ENCODE peak calls at places on chromosome 9, in six cellular contexts. M is CD8-positive, alpha-beta T cell; Y is CD8-positive, alpha-beta memory T cell; B is effector memory CD4-positive, alpha-beta T cell; E is endodermal cell; T is vagina. G is an unnamed sample.

GRCh38 chr9:90870646-90871326 is 69.2 kb downstream of the SYK start:
- DNase-seq in M (peak; percentile 38), E (peak; percentile 59), T (no peak), Y (peak; percentile 11), B (no peak), G (peak; percentile 37)

GRCh38 chr9:124279531-124280175 is 21.9 kb downstream of the NEK6 start:
- DNase-seq in B (no peak), E (no peak), T (no peak), M (no peak), Y (no peak), G (no peak)

GRCh38 chr9:91395553-91396470 is 27.8 kb downstream of the NFIL3 start:
- DNase-seq in B (no peak), Y (no peak), E (no peak), T (no peak), M (no peak), G (no peak)

GRCh38 chr9:91813261-91813795 is 136.7 kb downstream of the ROR2 start:
- DNase-seq in Y (no peak), T (no peak), M (no peak), B (no peak), E (no peak), G (no peak)

GRCh38 chr9:13491138-13491492 is 211.6 kb upstream of the MPDZ start:
- DNase-seq in M (no peak), B (no peak), Y (no peak), E (no peak), T (no peak), G (no peak)

GRCh38 chr9:13769641-13770040 is 490.1 kb upstream of the MPDZ start:
- DNase-seq in Y (no peak), M (no peak), B (no peak), T (no peak), E (no peak), G (no peak)

GRCh38 chr9:98750396-98751060 is 41.8 kb upstream of the GABBR2 start:
- DNase-seq in B (no peak), E (no peak), T (no peak), M (no peak), Y (no peak), G (no peak)

GRCh38 chr9:124251605-124252366 is 6.0 kb upstream of the NEK6 start:
- DNase-seq in Y (no peak), T (no peak), M (no peak), B (no peak), E (peak; percentile 52), G (no peak)

GRCh38 chr9:93663877-93664548 is 87.6 kb downstream of the PHF2 start:
- DNase-seq in T (no peak), E (no peak), B (no peak), Y (no peak), M (no peak), G (no peak)

GRCh38 chr9:126793686-126794417 is 11.0 kb upstream of the ZBTB43 start:
- DNase-seq in Y (no peak), M (no peak), B (no peak), E (no peak), T (no peak), G (no peak)

GRCh38 chr9:127884427-127884911 is 7.0 kb upstream of the AK1 start:
- DNase-seq in B (no peak), E (peak; percentile 63), T (no peak), Y (no peak), M (no peak), G (no peak)

GRCh38 chr9:95076696-95077052 is 240.8 kb downstream of the FANCC start:
- DNase-seq in T (no peak), E (no peak), M (no peak), Y (no peak), B (no peak), G (no peak)

GRCh38 chr9:111983484-111983908 is 86.9 kb downstream of the UGCG start:
- DNase-seq in E (no peak), B (no peak), Y (no peak), M (no peak), T (no peak), G (no peak)

GRCh38 chr9:27407491-27407890 is 110.5 kb upstream of the EQTN start:
- DNase-seq in M (no peak), E (no peak), Y (no peak), T (no peak), B (no peak), G (no peak)

GRCh38 chr9:88322906-88323566 is 65.2 kb upstream of the SPIN1 start:
- DNase-seq in B (peak; percentile 47), M (peak; percentile 61), Y (peak; percentile 80), E (no peak), T (no peak), G (peak; percentile 82)

DNA sequence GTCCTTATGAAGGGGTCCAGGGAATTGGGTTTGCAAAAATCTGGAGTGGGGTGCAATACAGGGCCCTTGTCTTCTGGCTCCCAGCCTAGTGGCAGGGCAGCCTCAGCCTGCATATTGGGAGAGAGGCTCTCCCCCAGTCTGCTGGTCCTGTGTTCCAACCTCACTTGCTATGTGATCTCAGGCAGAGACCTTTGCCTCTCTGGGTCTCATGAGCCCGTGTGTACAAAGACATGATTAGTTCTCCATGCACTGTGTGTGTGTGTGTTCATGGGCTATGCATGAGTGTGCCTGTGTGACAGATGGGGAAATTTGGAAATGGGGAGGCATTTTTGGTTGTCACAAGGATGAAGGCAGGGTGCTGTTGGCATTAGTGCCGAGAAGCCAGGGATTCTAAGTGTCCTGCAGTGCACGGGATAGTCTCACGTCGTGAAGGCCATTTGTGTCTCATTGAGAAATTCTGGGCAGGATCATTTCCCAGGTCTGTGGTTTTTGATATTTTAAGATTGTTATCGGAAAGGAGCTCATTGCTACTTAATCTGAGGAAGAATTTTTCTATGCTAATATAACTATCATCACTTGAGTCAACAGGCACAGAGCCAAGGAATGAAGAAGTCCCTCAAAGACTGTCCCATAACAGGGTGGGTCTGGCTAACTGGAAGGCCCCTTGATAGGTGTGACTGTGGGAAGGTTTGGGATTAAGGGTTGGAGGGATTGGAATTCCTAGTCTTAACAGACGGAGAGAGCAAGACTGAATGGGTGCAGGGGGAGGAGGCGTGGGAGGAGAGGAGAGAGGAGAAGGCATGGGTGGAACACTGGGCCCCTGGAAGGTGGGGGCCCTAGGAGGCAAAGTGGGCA is 168.5 kb downstream of the RGS3 start:
- DNase-seq in M (no peak), B (no peak), Y (no peak), T (no peak), E (peak; percentile 46), G (no peak)
- H3K4me1 ChIP-seq in M (no peaks in the 10 kb centered on the region), B (no peaks in the 10 kb centered on the region), Y (no peaks in the 10 kb centered on the region), T (peaks cover 9% of the 10 kb centered on the region), E (peaks cover 26% of the 10 kb centered on the region), G (no peaks in the 10 kb centered on the region)

GRCh38 chr9:105291422-105291859 is 47.0 kb downstream of the SLC44A1 start:
- DNase-seq in M (no peak), Y (no peak), B (no peak), T (no peak), E (no peak), G (no peak)

GRCh38 chr9:105293408-105293807 is 49.0 kb downstream of the SLC44A1 start:
- DNase-seq in Y (no peak), M (no peak), E (no peak), B (no peak), T (no peak), G (no peak)

GRCh38 chr9:105290401-105290800 is 46.0 kb downstream of the SLC44A1 start:
- DNase-seq in T (no peak), Y (no peak), B (no peak), M (no peak), E (no peak), G (no peak)

GRCh38 chr9:105295151-105295550 is 50.7 kb downstream of the SLC44A1 start:
- DNase-seq in M (no peak), T (no peak), Y (no peak), E (no peak), B (no peak), G (no peak)

DNA sequence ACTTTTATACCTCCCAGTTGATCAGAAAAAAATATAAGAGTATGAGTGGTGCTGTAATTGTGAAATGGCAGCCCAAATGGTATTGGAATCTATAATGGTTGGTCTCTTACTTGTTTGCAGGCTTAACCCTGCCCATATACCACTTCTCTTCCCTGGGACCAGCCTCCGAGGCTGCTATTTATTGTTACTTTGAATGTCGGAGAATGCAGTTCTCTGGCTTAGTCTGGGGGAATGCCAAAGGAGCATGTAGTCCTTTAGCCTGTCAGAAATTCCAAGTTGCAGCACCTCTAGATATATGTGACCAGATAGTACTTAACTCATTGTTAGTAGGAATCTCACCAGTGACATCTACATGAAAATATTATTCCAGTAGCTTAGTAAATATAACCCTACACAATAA is 47.5 kb downstream of the SLC44A1 start:
- DNase-seq in B (no peak), E (no peak), Y (no peak), M (no peak), T (no peak), G (no peak)
- H3K27ac ChIP-seq in B (no peak overlapping the region), E (no peak overlapping the region), Y (no peak overlapping the region), M (no peak overlapping the region), T (no peak overlapping the region), G (no peak overlapping the region)

GRCh38 chr9:120688758-120689157 is 25.5 kb downstream of the MEGF9 start:
- DNase-seq in T (no peak), E (no peak), M (no peak), Y (no peak), B (no peak), G (no peak)

GRCh38 chr9:120692901-120693573 is 21.2 kb downstream of the MEGF9 start:
- DNase-seq in M (no peak), E (no peak), T (no peak), B (no peak), Y (no peak), G (no peak)

GRCh38 chr9:120694559-120694958 is 19.7 kb downstream of the MEGF9 start:
- DNase-seq in B (no peak), T (no peak), Y (no peak), M (no peak), E (no peak), G (no peak)

GRCh38 chr9:120693609-120694008 is 20.7 kb downstream of the MEGF9 start:
- DNase-seq in M (no peak), E (no peak), Y (no peak), B (no peak), T (no peak), G (no peak)

GRCh38 chr9:120689860-120690259 is 24.4 kb downstream of the MEGF9 start:
- DNase-seq in E (no peak), Y (no peak), B (no peak), T (no peak), M (no peak), G (no peak)
- H3K4me1 ChIP-seq in E (peaks cover 15% of the 10 kb centered on the region), Y (no peaks in the 10 kb centered on the region), B (no peaks in the 10 kb centered on the region), T (no peaks in the 10 kb centered on the region), M (peaks cover 7% of the 10 kb centered on the region), G (peaks cover 12% of the 10 kb centered on the region)

GRCh38 chr9:121499427-121500164 is at the start of gene GGTA1:
- DNase-seq in T (no peak), Y (no peak), B (no peak), E (peak; percentile 81), M (no peak), G (no peak)

GRCh38 chr9:121500165-121500478 is 478 bp upstream of the GGTA1 start:
- DNase-seq in T (no peak), B (no peak), E (no peak), M (no peak), Y (no peak), G (no peak)

GRCh38 chr9:121498487-121499176 is 1.0 kb downstream of the GGTA1 start:
- DNase-seq in M (no peak), E (peak; percentile 67), Y (no peak), B (no peak), T (no peak), G (no peak)

GRCh38 chr9:121498150-121498486 is 1.5 kb downstream of the GGTA1 start:
- DNase-seq in E (peak; percentile 88), Y (peak; percentile 18), B (no peak), M (peak; percentile 28), T (no peak), G (peak; percentile 19)

DNA sequence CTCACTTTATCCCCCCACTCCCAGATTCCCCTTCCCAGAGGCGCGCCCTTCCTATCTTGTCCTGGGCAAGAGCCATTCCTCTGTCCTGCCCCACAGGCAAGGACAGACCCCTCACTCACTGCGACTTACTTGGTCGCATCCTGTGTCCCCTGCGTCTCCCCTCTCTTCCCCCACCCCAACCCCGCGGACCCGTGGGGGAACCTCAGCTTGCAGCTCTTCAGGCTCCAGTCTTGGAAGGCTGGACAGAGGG is 542 bp downstream of the GGTA1 start:
- DNase-seq in M (no peak), Y (no peak), E (no peak), B (no peak), T (no peak), G (no peak)
- H3K27ac ChIP-seq in M (no peak overlapping the region), Y (no peak overlapping the region), E (no peak overlapping the region), B (no peak overlapping the region), T (peak overlapping the region; percentile 90), G (no peak overlapping the region)